ENCODE peak calls at places on chromosomes 12 and 14, in six cellular contexts. V is frontal cortex, G is mucosa of gallbladder, H is suprapubic skin, S is AG08395, N is hypothalamus. F is an unnamed sample.

GRCh38 chr14:73239463-73240241 is 2.3 kb downstream of the PAPLN start:
- DNase-seq in N (no peak), G (peak), H (peak), S (peak), V (peak), F (no peak)

GRCh38 chr12:92259291-92259690 is 113.6 kb upstream of the BTG1 start:
- DNase-seq in H (no peak), V (no peak), N (no peak), G (no peak), S (no peak), F (no peak)

GRCh38 chr12:118292836-118293235 is 79.9 kb downstream of the TAOK3 start:
- DNase-seq in H (no peak), N (no peak), S (no peak), V (no peak), G (no peak), F (no peak)

GRCh38 chr14:68065322-68065721 is 245.7 kb downstream of the RAD51B start:
- DNase-seq in H (no peak), S (no peak), N (no peak), G (no peak), V (no peak), F (no peak)

GRCh38 chr14:80167793-80168448 is 43.4 kb downstream of the DIO2 start:
- DNase-seq in G (no peak), N (no peak), S (no peak), V (no peak), H (no peak), F (no peak)

GRCh38 chr12:77256924-77257323 is 191.6 kb upstream of the E2F7 start:
- DNase-seq in V (no peak), S (no peak), G (no peak), H (no peak), N (no peak), F (no peak)

GRCh38 chr12:118360785-118361404 is 11.8 kb downstream of the TAOK3 start:
- DNase-seq in N (no peak), V (no peak), H (no peak), G (no peak), S (peak), F (no peak)

GRCh38 chr12:80056845-80057244 is 42.5 kb upstream of the OTOGL start:
- DNase-seq in V (no peak), G (peak), H (no peak), S (no peak), N (no peak), F (no peak)

GRCh38 chr14:61486930-61487495 is 165.6 kb downstream of the PRKCH start:
- DNase-seq in V (no peak), N (no peak), S (no peak), H (no peak), G (no peak), F (no peak)

GRCh38 chr12:71748081-71748850 is 6.4 kb upstream of the RAB21 start:
- DNase-seq in H (no peak), G (no peak), S (no peak), N (no peak), V (no peak), F (no peak)

GRCh38 chr12:129025055-129025454 is 171.8 kb downstream of the GLT1D1 start:
- DNase-seq in G (no peak), S (no peak), H (no peak), N (no peak), V (no peak), F (no peak)

GRCh38 chr14:104361101-104361591 is 218.4 kb upstream of the C14orf180 start:
- DNase-seq in S (no peak), G (no peak), N (no peak), V (no peak), H (peak), F (no peak)

GRCh38 chr12:109710747-109711595 is 2.7 kb upstream of the FAM222A start:
- DNase-seq in G (peak), H (no peak), S (no peak), N (no peak), V (no peak), F (no peak)

GRCh38 chr14:37453985-37454384 is 141.1 kb downstream of the FOXA1 start:
- DNase-seq in G (no peak), H (no peak), V (no peak), S (no peak), N (no peak), F (no peak)

GRCh38 chr14:59303216-59303615 is 114.7 kb downstream of the DAAM1 start:
- DNase-seq in V (no peak), N (no peak), H (no peak), S (no peak), G (no peak), F (no peak)

GRCh38 chr12:27382126-27382795 is 49.6 kb downstream of the BMAL2 start:
- DNase-seq in H (no peak), V (no peak), N (no peak), G (no peak), S (peak), F (no peak)

GRCh38 chr12:32605326-32606095 is 73.6 kb upstream of the DNM1L start:
- DNase-seq in G (no peak), H (no peak), V (no peak), N (no peak), S (no peak), F (no peak)

GRCh38 chr14:86050072-86050683 is 520.2 kb downstream of the FLRT2 start:
- DNase-seq in G (no peak), H (no peak), N (no peak), V (no peak), S (no peak), F (no peak)

GRCh38 chr14:104559043-104559768 is 20.4 kb upstream of the C14orf180 start:
- DNase-seq in V (no peak), N (no peak), H (no peak), G (no peak), S (no peak), F (no peak)

GRCh38 chr12:76337583-76337982 is 10.6 kb downstream of the BBS10 start:
- DNase-seq in V (no peak), G (no peak), S (peak), H (no peak), N (no peak), F (no peak)

GRCh38 chr12:5548152-5548933 is 116.4 kb downstream of the NTF3 start:
- DNase-seq in S (no peak), V (no peak), H (no peak), N (no peak), G (no peak), F (no peak)

GRCh38 chr14:56170877-56171422 is 52.7 kb downstream of the PELI2 start:
- DNase-seq in V (no peak), N (no peak), G (no peak), S (no peak), H (no peak), F (no peak)

GRCh38 chr12:46043972-46044520 is 53.7 kb upstream of the SCAF11 start:
- DNase-seq in H (no peak), G (no peak), N (no peak), V (no peak), S (no peak), F (no peak)

GRCh38 chr14:93675651-93676050 is 112.6 kb downstream of the PRIMA1 start:
- DNase-seq in V (no peak), N (no peak), S (no peak), H (no peak), G (no peak), F (no peak)

GRCh38 chr12:102622618-102623017 is 142.3 kb upstream of the IGF1 start:
- DNase-seq in H (no peak), G (no peak), S (no peak), V (no peak), N (no peak), F (no peak)

GRCh38 chr12:3604281-3604680 is 113.3 kb downstream of the PRMT8 start:
- DNase-seq in V (no peak), G (no peak), N (no peak), H (no peak), S (no peak), F (no peak)

GRCh38 chr12:52232233-52232915 is 669 bp upstream of the KRT7 start:
- DNase-seq in S (no peak), V (no peak), G (no peak), H (no peak), N (no peak), F (no peak)